ENCODE peak calls at places on chromosomes 6 and 20, in six cellular contexts. Z is mucosa of descending colon; C is hippocampal formation; W is ACHN; N is NCI-H774; L is activated CD4-positive, alpha-beta T cell treated with anti-CD3 and anti-CD28 coated beads, Interleukin-2, amount 50 U/mL, for 1 hour. O is an unnamed sample.

GRCh38 chr6:119683022-119683421 is 333.5 kb upstream of the MAN1A1 start:
- DNase-seq in L (no peak), Z (no peak), W (no peak), N (no peak), C (no peak), O (no peak)

GRCh38 chr6:15435468-15435867 is 189.6 kb downstream of the JARID2 start:
- DNase-seq in W (no peak), Z (no peak), C (no peak), N (no peak), L (no peak), O (no peak)

GRCh38 chr20:33910056-33910455 is 83.7 kb upstream of the RALY start:
- DNase-seq in Z (no peak), W (no peak), N (no peak), C (no peak), L (no peak), O (no peak)

GRCh38 chr6:111985202-111985731 is 68.6 kb upstream of the CCN6 start:
- DNase-seq in N (peak; percentile 58), Z (no peak), C (no peak), W (peak; percentile 2), L (no peak), O (no peak)

GRCh38 chr20:4985658-4986057 is 15.7 kb downstream of the SLC23A2 start:
- DNase-seq in N (no peak), Z (no peak), C (no peak), L (no peak), W (no peak), O (no peak)

GRCh38 chr6:23659125-23659524 is 466.9 kb upstream of the NRSN1 start:
- DNase-seq in N (peak; percentile 5), W (peak; percentile 35), Z (no peak), L (no peak), C (peak; percentile 70), O (peak; percentile 69)

GRCh38 chr6:88166493-88166900 is 350 bp upstream of the CNR1 start:
- DNase-seq in C (no peak), W (no peak), N (peak; percentile 29), Z (peak; percentile 63), L (no peak), O (no peak)

GRCh38 chr20:49412254-49412653 is 70.2 kb downstream of the KCNB1 start:
- DNase-seq in N (no peak), Z (no peak), W (no peak), C (no peak), L (no peak), O (no peak)

GRCh38 chr6:89350281-89351037 is 2.1 kb downstream of the UBE2J1 start:
- DNase-seq in N (no peak), L (no peak), W (no peak), Z (no peak), C (no peak), O (peak; percentile 43)

GRCh38 chr6:164102701-164103100 is 688.2 kb downstream of the QKI start:
- DNase-seq in C (no peak), N (no peak), L (no peak), W (no peak), Z (no peak), O (no peak)

O was measured in globus pallidus.